ENCODE peak calls at places on chromosomes 11 and 22, in five cellular contexts. X, N, S, U and J are unnamed samples.

GRCh38 chr11:17547051-17547577 is at the start of gene OTOG:
- DNase-seq in X (peak), N (no peak), S (no peak), U (no peak), J (no peak)

GRCh38 chr11:9158898-9159391 is 67.5 kb upstream of the SCUBE2 start:
- DNase-seq in X (no peak), N (no peak), S (peak), U (no peak), J (no peak)

GRCh38 chr11:116062526-116063171 is 558.4 kb upstream of the CADM1 start:
- DNase-seq in X (no peak), N (no peak), S (no peak), U (no peak), J (no peak)

GRCh38 chr11:72924568-72925190 is 110.5 kb downstream of the ATG16L2 start:
- DNase-seq in X (no peak), N (no peak), S (peak), U (no peak), J (no peak)

GRCh38 chr11:128915148-128915519 is 24.0 kb downstream of the KCNJ5 start:
- DNase-seq in X (no peak), N (no peak), S (no peak), U (no peak), J (no peak)

GRCh38 chr11:10984742-10985141 is 126.9 kb upstream of the ZBED5 start:
- DNase-seq in X (no peak), N (no peak), S (no peak), U (no peak), J (no peak)

GRCh38 chr11:64441127-64441526 is 82.2 kb downstream of the RPS6KA4 start:
- DNase-seq in X (no peak), N (no peak), S (no peak), U (no peak), J (no peak)

GRCh38 chr22:26718905-26719304 is 61.5 kb downstream of the MIAT start:
- DNase-seq in X (no peak), N (no peak), S (peak), U (no peak), J (no peak)

GRCh38 chr22:30816413-30816812 is 121.7 kb downstream of the OSBP2 start:
- DNase-seq in X (no peak), N (no peak), S (no peak), U (no peak), J (no peak)

GRCh38 chr11:133821776-133822175 is 23.5 kb downstream of the SPATA19 start:
- DNase-seq in X (peak), N (no peak), S (peak), U (peak), J (no peak)
- H3K4me3 ChIP-seq in X (no peak), N (no peak), S (no peak), U (no peak), J (no peak)

DNA sequence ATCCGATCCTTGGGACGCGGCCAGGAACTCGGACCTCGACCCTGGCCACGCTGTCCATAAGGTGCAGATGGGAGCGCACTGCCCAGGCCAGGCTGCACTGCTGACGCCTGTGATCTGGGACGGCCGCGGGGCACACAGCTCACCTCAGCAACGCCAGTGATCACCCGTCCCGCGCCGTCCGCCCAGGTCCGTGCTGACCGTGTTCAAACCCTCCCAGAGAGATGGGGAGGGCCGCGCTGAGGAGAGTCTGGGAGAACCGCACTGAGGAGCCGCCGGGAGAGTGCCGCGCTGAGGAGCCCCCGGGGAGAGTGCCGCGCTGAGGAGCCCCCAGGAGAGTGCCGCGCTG is 636 bp downstream of the KCNQ1OT1 start:
- DNase-seq in X (no peak), N (peak), S (no peak), U (peak), J (no peak)
- H3K4me3 ChIP-seq in X (peak), N (peak), S (peak), U (peak), J (peak)

GRCh38 chr11:22666700-22667439 is 459 bp downstream of the GAS2 start:
- DNase-seq in X (peak), N (no peak), S (peak), U (peak), J (peak)
- H3K4me3 ChIP-seq in X (peak), N (no peak), S (peak), U (peak), J (peak)

DNA sequence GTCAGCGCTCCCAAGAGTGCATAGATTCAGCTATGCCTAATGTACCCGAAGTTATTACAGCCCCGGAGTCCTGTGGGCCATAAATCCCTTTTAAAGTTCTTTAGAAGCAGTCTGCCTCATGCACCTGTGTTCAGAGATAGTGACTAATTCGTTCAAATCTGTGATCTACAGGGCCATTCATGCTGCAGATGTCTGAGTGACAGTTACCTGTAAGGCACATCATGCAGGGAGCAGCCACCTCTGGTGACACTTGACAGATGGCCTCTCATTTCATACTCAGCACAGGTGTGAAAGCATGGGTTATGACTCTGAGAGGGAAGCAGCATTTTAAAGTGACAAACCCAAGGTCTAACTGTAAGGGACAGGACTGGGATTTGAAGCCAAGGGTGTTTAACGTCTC is 2.4 kb upstream of the E2F8 start:
- DNase-seq in X (no peak), N (no peak), S (no peak), U (no peak), J (no peak)
- H3K4me3 ChIP-seq in X (peak), N (no peak), S (no peak), U (no peak), J (no peak)